ENCODE peak calls at places on chromosomes 5 and 9, in four cellular contexts. One of them, this sample, is unnamed. For H3K4me1, the result is how much of the 10 kb centered on the place peaks cover.

GRCh38 chr9:108779506-108779905 is 76.3 kb downstream of the ACTL7B start:
- DNase-seq in lower lobe of right lung: no peak
- DNase-seq in HCT116: no peak
- DNase-seq in fibroblast of lung: no peak
- DNase-seq in this sample: no peak

GRCh38 chr9:130927995-130928900 is 10.8 kb downstream of the FIBCD1 start:
- DNase-seq in HCT116: peak
- DNase-seq in lower lobe of right lung: no peak
- DNase-seq in fibroblast of lung: peak
- DNase-seq in this sample: peak

GRCh38 chr5:978693-979092 is 29.9 kb upstream of the NKD2 start:
- DNase-seq in lower lobe of right lung: no peak
- DNase-seq in HCT116: no peak
- DNase-seq in fibroblast of lung: no peak
- DNase-seq in this sample: no peak

GRCh38 chr5:91101777-91102379 is 281.2 kb downstream of the ARRDC3 start:
- DNase-seq in lower lobe of right lung: peak
- DNase-seq in fibroblast of lung: peak
- DNase-seq in HCT116: peak
- DNase-seq in this sample: peak

GRCh38 chr9:75482566-75482965 is 394.3 kb downstream of the OSTF1 start:
- DNase-seq in lower lobe of right lung: no peak
- DNase-seq in HCT116: no peak
- DNase-seq in fibroblast of lung: no peak
- DNase-seq in this sample: no peak

GRCh38 chr9:136564379-136564988 is 18.6 kb upstream of the NOTCH1 start:
- DNase-seq in fibroblast of lung: peak
- DNase-seq in HCT116: no peak
- DNase-seq in lower lobe of right lung: peak
- DNase-seq in this sample: peak

GRCh38 chr5:139976703-139977102 is 66.4 kb downstream of the NRG2 start:
- DNase-seq in lower lobe of right lung: no peak
- DNase-seq in HCT116: no peak
- DNase-seq in fibroblast of lung: no peak
- DNase-seq in this sample: no peak

GRCh38 chr9:124720429-124721108 is 50.5 kb downstream of the NR6A1 start:
- DNase-seq in lower lobe of right lung: no peak
- DNase-seq in fibroblast of lung: no peak
- DNase-seq in HCT116: no peak
- DNase-seq in this sample: no peak

GRCh38 chr5:69517763-69518212 is 25.2 kb downstream of the OCLN start:
- DNase-seq in lower lobe of right lung: no peak
- DNase-seq in HCT116: no peak
- DNase-seq in fibroblast of lung: peak
- DNase-seq in this sample: no peak

GRCh38 chr5:79093762-79094161 is 17.8 kb upstream of the BHMT start:
- DNase-seq in HCT116: no peak
- DNase-seq in fibroblast of lung: no peak
- DNase-seq in lower lobe of right lung: no peak
- DNase-seq in this sample: no peak

GRCh38 chr5:139896718-139897117 is 101.1 kb downstream of the PSD2 start:
- DNase-seq in lower lobe of right lung: no peak
- DNase-seq in HCT116: no peak
- DNase-seq in fibroblast of lung: no peak
- DNase-seq in this sample: no peak

GRCh38 chr9:86980802-86981201 is 33.5 kb upstream of the GAS1 start:
- DNase-seq in fibroblast of lung: no peak
- DNase-seq in lower lobe of right lung: no peak
- DNase-seq in HCT116: no peak
- DNase-seq in this sample: no peak

GRCh38 chr9:121529237-121529987 is 29.8 kb upstream of the GGTA1 start:
- DNase-seq in fibroblast of lung: peak
- DNase-seq in lower lobe of right lung: peak
- DNase-seq in HCT116: no peak
- DNase-seq in this sample: peak

GRCh38 chr9:121026260-121026691 is 23.8 kb downstream of the C5 start:
- DNase-seq in fibroblast of lung: no peak
- DNase-seq in lower lobe of right lung: no peak
- DNase-seq in HCT116: no peak
- DNase-seq in this sample: no peak

GRCh38 chr5:107242411-107242810 is 428.3 kb downstream of the EFNA5 start:
- DNase-seq in lower lobe of right lung: no peak
- DNase-seq in HCT116: no peak
- DNase-seq in fibroblast of lung: no peak
- DNase-seq in this sample: no peak

GRCh38 chr5:57277085-57277484 is 103.2 kb downstream of the GPBP1 start:
- DNase-seq in HCT116: peak
- DNase-seq in fibroblast of lung: peak
- DNase-seq in lower lobe of right lung: no peak
- DNase-seq in this sample: no peak

GRCh38 chr5:73160239-73160671 is 12.7 kb upstream of the TMEM174 start:
- DNase-seq in lower lobe of right lung: no peak
- DNase-seq in HCT116: no peak
- DNase-seq in fibroblast of lung: no peak
- DNase-seq in this sample: no peak

GRCh38 chr9:132698989-132699388 is 28.7 kb downstream of the GTF3C4 start:
- DNase-seq in fibroblast of lung: no peak
- DNase-seq in lower lobe of right lung: no peak
- DNase-seq in HCT116: no peak
- DNase-seq in this sample: no peak

GRCh38 chr9:71612889-71613288 is 155.4 kb downstream of the CEMIP2 start:
- DNase-seq in HCT116: no peak
- DNase-seq in lower lobe of right lung: no peak
- DNase-seq in fibroblast of lung: no peak
- DNase-seq in this sample: no peak

GRCh38 chr5:144177548-144177947 is 6.9 kb downstream of the KCTD16 start:
- DNase-seq in fibroblast of lung: no peak
- DNase-seq in HCT116: no peak
- DNase-seq in lower lobe of right lung: no peak
- DNase-seq in this sample: no peak

GRCh38 chr5:55600536-55601208 is 65.9 kb upstream of the PLPP1 start:
- DNase-seq in HCT116: no peak
- DNase-seq in fibroblast of lung: peak
- DNase-seq in lower lobe of right lung: no peak
- DNase-seq in this sample: no peak

GRCh38 chr5:50606179-50606578 is 60.3 kb upstream of the PARP8 start:
- DNase-seq in lower lobe of right lung: no peak
- DNase-seq in HCT116: no peak
- DNase-seq in fibroblast of lung: no peak
- DNase-seq in this sample: no peak

GRCh38 chr9:91214086-91214485 is 147.6 kb downstream of the AUH start:
- DNase-seq in fibroblast of lung: no peak
- DNase-seq in HCT116: no peak
- DNase-seq in lower lobe of right lung: no peak
- DNase-seq in this sample: no peak

GRCh38 chr9:132646726-132647125 is 23.1 kb downstream of the DDX31 start:
- DNase-seq in lower lobe of right lung: no peak
- DNase-seq in HCT116: no peak
- DNase-seq in fibroblast of lung: peak
- DNase-seq in this sample: no peak

GRCh38 chr9:21553441-21553840 is 71.3 kb upstream of the IFNE start:
- DNase-seq in HCT116: no peak
- DNase-seq in fibroblast of lung: peak
- DNase-seq in lower lobe of right lung: no peak
- DNase-seq in this sample: no peak
- H3K4me1 ChIP-seq in HCT116: half or more
- H3K4me1 ChIP-seq in fibroblast of lung: under half
- H3K4me1 ChIP-seq in lower lobe of right lung: under half
- H3K4me1 ChIP-seq in this sample: under half

GRCh38 chr5:174145091-174145490 is 99.6 kb downstream of the NSG2 start:
- DNase-seq in lower lobe of right lung: no peak
- DNase-seq in HCT116: no peak
- DNase-seq in fibroblast of lung: no peak
- DNase-seq in this sample: no peak
- H3K4me1 ChIP-seq in lower lobe of right lung: under half
- H3K4me1 ChIP-seq in HCT116: under half
- H3K4me1 ChIP-seq in fibroblast of lung: under half
- H3K4me1 ChIP-seq in this sample: under half

GRCh38 chr5:128093368-128093767 is 9.8 kb downstream of the SLC12A2 start:
- DNase-seq in fibroblast of lung: no peak
- DNase-seq in lower lobe of right lung: no peak
- DNase-seq in HCT116: no peak
- DNase-seq in this sample: no peak
- H3K4me1 ChIP-seq in fibroblast of lung: under half
- H3K4me1 ChIP-seq in lower lobe of right lung: under half
- H3K4me1 ChIP-seq in HCT116: under half
- H3K4me1 ChIP-seq in this sample: under half

DNA sequence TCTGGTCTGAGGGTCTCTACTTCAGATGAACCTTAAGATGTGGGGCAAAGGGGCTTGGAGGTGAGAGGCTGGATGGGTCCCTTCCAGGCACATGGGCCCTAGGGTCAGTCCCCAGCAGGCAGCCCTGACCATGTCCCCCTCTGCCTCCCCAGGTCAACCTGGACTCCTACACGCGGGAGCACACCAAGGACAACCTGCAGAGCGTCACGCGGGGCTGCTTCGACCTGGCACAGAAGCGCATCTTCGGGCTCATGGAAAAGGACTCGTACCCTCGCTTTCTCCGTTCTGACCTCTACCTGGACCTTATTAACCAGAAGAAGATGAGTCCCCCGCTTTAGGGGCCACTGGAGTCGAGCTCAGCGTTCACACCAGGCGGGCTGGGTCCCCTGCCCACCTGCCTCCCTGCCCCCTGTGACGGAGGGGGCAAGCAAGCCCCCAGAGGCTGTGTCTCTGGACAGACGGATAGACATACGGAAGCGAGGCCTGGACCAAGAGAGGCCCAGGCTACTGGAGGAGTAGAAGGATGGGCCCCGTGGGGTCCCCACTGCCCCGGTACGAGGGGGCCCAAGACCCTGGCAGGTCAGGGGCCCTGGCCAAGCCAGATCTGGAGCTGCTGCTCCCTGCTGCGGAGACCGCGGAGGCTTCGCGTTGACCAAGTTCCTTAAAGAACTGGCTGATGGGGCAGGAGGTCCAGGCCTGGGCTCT is 133.2 kb downstream of the RGS3 start:
- DNase-seq in fibroblast of lung: no peak
- DNase-seq in lower lobe of right lung: peak
- DNase-seq in HCT116: no peak
- DNase-seq in this sample: peak
- H3K4me1 ChIP-seq in fibroblast of lung: half or more
- H3K4me1 ChIP-seq in lower lobe of right lung: half or more
- H3K4me1 ChIP-seq in HCT116: under half
- H3K4me1 ChIP-seq in this sample: under half

DNA sequence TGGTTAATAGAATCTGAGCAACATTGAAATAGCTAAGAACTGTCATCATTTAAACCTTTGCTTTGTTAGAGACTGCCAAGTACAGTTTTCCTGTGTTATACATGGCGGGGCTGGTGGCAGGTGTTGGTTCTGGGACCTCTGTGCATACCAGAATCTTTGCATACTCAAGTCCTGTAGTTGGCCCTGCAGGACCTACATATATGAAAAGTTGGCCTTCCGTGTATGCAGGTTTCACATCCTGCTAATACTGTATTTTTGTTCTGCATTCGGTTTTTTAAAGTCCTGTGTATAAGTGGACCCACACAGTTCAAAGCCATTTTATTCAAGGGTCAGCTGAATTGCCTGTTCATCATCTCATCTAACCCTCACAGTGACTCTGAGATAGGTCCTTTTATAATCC is 36.4 kb downstream of the LARP1 start:
- DNase-seq in lower lobe of right lung: no peak
- DNase-seq in HCT116: no peak
- DNase-seq in fibroblast of lung: no peak
- DNase-seq in this sample: no peak
- H3K4me1 ChIP-seq in lower lobe of right lung: under half
- H3K4me1 ChIP-seq in HCT116: under half
- H3K4me1 ChIP-seq in fibroblast of lung: under half
- H3K4me1 ChIP-seq in this sample: under half

GRCh38 chr5:172692451-172692850 is 51.4 kb downstream of the NEURL1B start:
- DNase-seq in fibroblast of lung: no peak
- DNase-seq in lower lobe of right lung: no peak
- DNase-seq in HCT116: no peak
- DNase-seq in this sample: no peak

GRCh38 chr5:172688735-172689572 is 47.9 kb downstream of the NEURL1B start:
- DNase-seq in fibroblast of lung: no peak
- DNase-seq in lower lobe of right lung: no peak
- DNase-seq in HCT116: no peak
- DNase-seq in this sample: peak

GRCh38 chr5:172689801-172690200 is 48.7 kb downstream of the NEURL1B start:
- DNase-seq in HCT116: no peak
- DNase-seq in fibroblast of lung: no peak
- DNase-seq in lower lobe of right lung: no peak
- DNase-seq in this sample: peak

GRCh38 chr5:172691886-172692285 is 50.8 kb downstream of the NEURL1B start:
- DNase-seq in HCT116: no peak
- DNase-seq in fibroblast of lung: no peak
- DNase-seq in lower lobe of right lung: no peak
- DNase-seq in this sample: peak

DNA sequence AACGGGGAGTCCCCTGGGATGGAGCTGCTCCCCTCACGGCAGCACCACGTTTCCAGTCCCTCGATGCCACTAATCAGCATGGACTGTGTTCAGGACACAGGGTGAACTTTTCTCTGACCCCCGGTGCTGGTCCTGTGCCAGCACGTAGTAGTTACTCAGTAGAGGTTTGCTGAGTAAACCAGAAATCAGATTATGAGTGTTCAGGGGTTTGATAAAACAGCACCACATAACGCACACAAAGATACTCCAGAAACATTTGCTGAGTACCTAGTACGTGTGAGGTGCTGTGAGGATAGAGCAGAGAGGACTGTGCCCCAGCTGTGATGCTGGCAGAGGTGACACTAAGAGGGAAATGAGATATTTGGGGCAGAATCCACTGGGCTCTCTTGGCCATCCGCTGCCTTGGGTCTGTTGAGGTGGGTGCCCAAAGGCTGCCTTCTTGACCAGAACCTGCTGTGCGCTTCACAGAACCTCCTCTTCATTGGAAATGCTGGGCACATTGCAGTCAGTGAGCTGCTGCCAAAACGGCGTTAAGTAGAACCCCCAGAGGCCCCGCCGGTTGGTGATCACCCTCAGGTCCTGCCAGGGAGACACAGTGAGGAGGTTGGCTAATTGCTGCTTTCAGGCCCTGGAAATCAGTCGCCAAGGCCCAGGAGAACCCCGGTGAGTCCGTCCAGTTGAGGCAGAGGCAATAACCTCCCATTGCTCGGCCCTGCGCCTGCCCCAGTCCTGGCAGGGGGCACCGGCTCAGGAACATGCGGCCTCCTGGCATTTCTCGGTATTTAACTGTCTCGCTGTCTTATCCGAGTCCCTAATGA is 49.4 kb downstream of the NEURL1B start:
- DNase-seq in lower lobe of right lung: no peak
- DNase-seq in fibroblast of lung: no peak
- DNase-seq in HCT116: no peak
- DNase-seq in this sample: no peak
- H3K4me1 ChIP-seq in lower lobe of right lung: under half
- H3K4me1 ChIP-seq in fibroblast of lung: under half
- H3K4me1 ChIP-seq in HCT116: under half
- H3K4me1 ChIP-seq in this sample: under half

DNA sequence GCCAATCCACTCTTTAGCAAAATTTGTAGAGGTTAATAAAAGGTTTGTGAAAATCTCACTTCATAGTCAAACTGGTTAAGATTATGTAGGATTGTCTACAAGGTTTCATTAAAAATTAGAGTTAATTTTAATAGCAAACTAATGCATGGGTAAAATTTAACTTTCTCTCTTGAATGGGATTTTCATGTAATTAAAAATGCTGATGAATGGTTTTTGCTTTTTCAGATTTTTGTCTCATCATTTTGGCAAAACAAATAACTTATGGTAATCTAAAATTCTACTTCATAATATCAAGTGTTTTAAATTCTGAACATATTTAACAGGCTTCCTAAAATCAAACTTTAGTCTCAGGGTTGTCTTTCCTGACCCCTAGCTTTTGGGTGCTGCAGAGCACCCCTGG is 113.8 kb upstream of the FAM174A start:
- DNase-seq in lower lobe of right lung: no peak
- DNase-seq in HCT116: no peak
- DNase-seq in fibroblast of lung: no peak
- DNase-seq in this sample: no peak
- H3K4me1 ChIP-seq in lower lobe of right lung: under half
- H3K4me1 ChIP-seq in HCT116: under half
- H3K4me1 ChIP-seq in fibroblast of lung: under half
- H3K4me1 ChIP-seq in this sample: under half

This sample was measured in kidney.